ENCODE peak calls at places on chromosome 15, in nine cellular contexts. Y is NCI-H510A treated with DMSO at 0.1 percent for 48 hours; V is Right ventricle myocardium superior; B is T follicular helper cell; W is NCI-H524; R is stimulated activated CD4-positive, alpha-beta T cell treated with anti-CD3 and anti-CD28 coated beads, Interleukin-15, amount 100 ng/mL, for 1 hour; M is hypothalamus; T is activated T-helper 1 cell treated with anti-CD3 and anti-CD28 coated beads, Interleukin-2, amount 50 U/mL, for 16 hours; A is ureter. L is an unnamed sample.

GRCh38 chr15:52668133-52668532 is 11.1 kb downstream of the ATOSA start:
- DNase-seq in Y (no peak), V (no peak), B (no peak), W (no peak), R (no peak), M (no peak), T (no peak), A (no peak), L (no peak)

GRCh38 chr15:74642724-74643367 is 27.2 kb downstream of the CLK3 start:
- DNase-seq in Y (peak), V (no peak), B (no peak), W (no peak), R (no peak), M (no peak), T (no peak), A (no peak), L (no peak)

GRCh38 chr15:89777821-89778380 is 1.8 kb downstream of the MESP2 start:
- DNase-seq in Y (no peak), V (no peak), B (no peak), W (no peak), R (no peak), M (no peak), T (no peak), A (no peak), L (no peak)

GRCh38 chr15:36278219-36278618 is 301.2 kb upstream of the CDIN1 start:
- DNase-seq in Y (no peak), V (no peak), B (no peak), W (peak), R (no peak), M (no peak), T (no peak), A (no peak), L (no peak)

GRCh38 chr15:68528891-68529290 is 49.9 kb upstream of the CORO2B start:
- DNase-seq in Y (no peak), V (no peak), B (no peak), W (no peak), R (no peak), M (no peak), T (no peak), A (no peak), L (no peak)

GRCh38 chr15:56532766-56533455 is 68.0 kb upstream of the MNS1 start:
- DNase-seq in Y (peak), V (no peak), B (no peak), W (peak), R (no peak), M (no peak), T (no peak), A (no peak), L (no peak)

GRCh38 chr15:39704684-39705083 is 78.0 kb downstream of the FSIP1 start:
- DNase-seq in Y (no peak), V (no peak), B (no peak), W (no peak), R (no peak), M (no peak), T (no peak), A (no peak), L (no peak)

GRCh38 chr15:57205999-57206398 is 170.3 kb upstream of the CGNL1 start:
- DNase-seq in Y (peak), V (no peak), B (no peak), W (peak), R (no peak), M (no peak), T (no peak), A (no peak), L (no peak)

GRCh38 chr15:40343512-40343911 is 2.8 kb upstream of the CCDC9B start:
- DNase-seq in Y (no peak), V (peak), B (no peak), W (no peak), R (no peak), M (no peak), T (no peak), A (peak), L (no peak)

GRCh38 chr15:34182942-34183341 is 27.0 kb downstream of the KATNBL1 start:
- DNase-seq in Y (no peak), V (no peak), B (no peak), W (no peak), R (no peak), M (no peak), T (no peak), A (no peak), L (no peak)

GRCh38 chr15:89665449-89666146 is 10.3 kb upstream of the KIF7 start:
- DNase-seq in Y (no peak), V (peak), B (no peak), W (peak), R (no peak), M (peak), T (no peak), A (peak), L (peak)

GRCh38 chr15:64191971-64192830 is 29.4 kb upstream of the PPIB start:
- DNase-seq in Y (no peak), V (no peak), B (no peak), W (peak), R (no peak), M (no peak), T (no peak), A (peak), L (no peak)

GRCh38 chr15:25987638-25988037 is 124.5 kb upstream of the ATP10A start:
- DNase-seq in Y (no peak), V (no peak), B (no peak), W (no peak), R (no peak), M (no peak), T (no peak), A (no peak), L (no peak)

GRCh38 chr15:40085225-40085624 is 23.5 kb downstream of the BMF start:
- DNase-seq in Y (no peak), V (peak), B (no peak), W (no peak), R (no peak), M (no peak), T (no peak), A (no peak), L (no peak)

GRCh38 chr15:31160740-31161495 is 59.4 kb upstream of the TRPM1 start:
- DNase-seq in Y (no peak), V (no peak), B (no peak), W (peak), R (no peak), M (no peak), T (no peak), A (no peak), L (peak)

GRCh38 chr15:42691770-42692169 is 45.2 kb downstream of the CDAN1 start:
- DNase-seq in Y (no peak), V (no peak), B (no peak), W (no peak), R (no peak), M (no peak), T (no peak), A (no peak), L (no peak)

GRCh38 chr15:83190450-83190849 is 17.2 kb downstream of the HDGFL3 start:
- DNase-seq in Y (no peak), V (no peak), B (no peak), W (no peak), R (no peak), M (no peak), T (no peak), A (no peak), L (no peak)

GRCh38 chr15:99006146-99006545 is 1.4 kb downstream of the PGPEP1L start:
- DNase-seq in Y (no peak), V (no peak), B (no peak), W (no peak), R (no peak), M (no peak), T (no peak), A (no peak), L (no peak)

GRCh38 chr15:73464602-73465001 is 21.6 kb downstream of the REC114 start:
- DNase-seq in Y (no peak), V (no peak), B (no peak), W (no peak), R (no peak), M (no peak), T (no peak), A (no peak), L (no peak)

GRCh38 chr15:56598991-56599390 is 134.1 kb upstream of the MNS1 start:
- DNase-seq in Y (no peak), V (no peak), B (no peak), W (no peak), R (no peak), M (no peak), T (no peak), A (no peak), L (no peak)

GRCh38 chr15:70535071-70535954 is 228.0 kb downstream of the UACA start:
- DNase-seq in Y (no peak), V (no peak), B (peak), W (no peak), R (peak), M (no peak), T (peak), A (peak), L (no peak)

GRCh38 chr15:66838671-66839239 is 136.7 kb downstream of the SMAD6 start:
- DNase-seq in Y (no peak), V (no peak), B (no peak), W (no peak), R (no peak), M (no peak), T (no peak), A (no peak), L (no peak)

GRCh38 chr15:74664028-74664616 is 31.7 kb downstream of the EDC3 start:
- DNase-seq in Y (peak), V (peak), B (no peak), W (no peak), R (no peak), M (peak), T (no peak), A (no peak), L (peak)

GRCh38 chr15:77014137-77015081 is 19.5 kb downstream of the PSTPIP1 start:
- DNase-seq in Y (no peak), V (no peak), B (no peak), W (no peak), R (no peak), M (no peak), T (no peak), A (no peak), L (no peak)

GRCh38 chr15:87033056-87033455 is 953.4 kb downstream of the AGBL1 start:
- DNase-seq in Y (peak), V (no peak), B (no peak), W (peak), R (no peak), M (no peak), T (no peak), A (no peak), L (no peak)

GRCh38 chr15:66167854-66168253 is 85.7 kb downstream of the MEGF11 start:
- DNase-seq in Y (no peak), V (no peak), B (no peak), W (no peak), R (no peak), M (no peak), T (no peak), A (no peak), L (no peak)

GRCh38 chr15:49179433-49180190 is 9.6 kb downstream of the GALK2 start:
- DNase-seq in Y (no peak), V (no peak), B (no peak), W (no peak), R (no peak), M (no peak), T (no peak), A (no peak), L (no peak)

GRCh38 chr15:92079047-92079446 is 225.5 kb downstream of the SLCO3A1 start:
- DNase-seq in Y (no peak), V (no peak), B (no peak), W (peak), R (no peak), M (no peak), T (no peak), A (no peak), L (no peak)

GRCh38 chr15:100940785-100941379 is 21.7 kb downstream of the LRRK1 start:
- DNase-seq in Y (no peak), V (no peak), B (no peak), W (no peak), R (no peak), M (no peak), T (no peak), A (no peak), L (no peak)

GRCh38 chr15:61759639-61760038 is 300.6 kb downstream of the VPS13C start:
- DNase-seq in Y (no peak), V (no peak), B (no peak), W (no peak), R (no peak), M (no peak), T (no peak), A (no peak), L (no peak)

GRCh38 chr15:32838820-32839219 is 121.0 kb downstream of the GREM1 start:
- DNase-seq in Y (peak), V (no peak), B (no peak), W (peak), R (no peak), M (peak), T (no peak), A (no peak), L (peak)

L was measured in pancreas.